ENCODE peak calls at places on chromosomes 13 and 19, in eight cellular contexts. One of them, this sample, is unnamed.
A peak's percentile ranks its signal among the peaks of the same experiment; 100 is the strongest.

GRCh38 chr13:114128624-114129522 is 3.5 kb downstream of the RASA3 start:
- DNase-seq in activated CD4-positive, alpha-beta memory T cell treated with anti-CD3 and anti-CD28 coated beads, Interleukin-2, amount 10 ng/mL, durations not matched to agents 7 days and 5 days: peak; percentile 93
- DNase-seq in activated effector memory CD4-positive, alpha-beta T cell treated with Interleukin-2 at 50 U/mL for 16 hours: peak; percentile 86
- DNase-seq in T-cell: peak; percentile 77
- DNase-seq in HS-27A: peak; percentile 50
- DNase-seq in AG08395: peak; percentile 91
- DNase-seq in stimulated activated CD8-positive, alpha-beta memory T cell treated with anti-CD3 and anti-CD28 coated beads, Interleukin-12 subunit alpha, Interleukin-12 subunit beta, amount 100 ng/mL, for 1 hour: peak; percentile 87
- DNase-seq in NCI-H1105 treated with DMSO at 0.1 percent for 48 hours: no peak
- DNase-seq in this sample: peak; percentile 88

GRCh38 chr13:27562457-27562856 is 57.9 kb downstream of the LNX2 start:
- DNase-seq in activated CD4-positive, alpha-beta memory T cell treated with anti-CD3 and anti-CD28 coated beads, Interleukin-2, amount 10 ng/mL, durations not matched to agents 7 days and 5 days: no peak
- DNase-seq in activated effector memory CD4-positive, alpha-beta T cell treated with Interleukin-2 at 50 U/mL for 16 hours: no peak
- DNase-seq in T-cell: no peak
- DNase-seq in HS-27A: no peak
- DNase-seq in AG08395: no peak
- DNase-seq in stimulated activated CD8-positive, alpha-beta memory T cell treated with anti-CD3 and anti-CD28 coated beads, Interleukin-12 subunit alpha, Interleukin-12 subunit beta, amount 100 ng/mL, for 1 hour: no peak
- DNase-seq in NCI-H1105 treated with DMSO at 0.1 percent for 48 hours: no peak
- DNase-seq in this sample: no peak

GRCh38 chr13:108083056-108083455 is 132.3 kb downstream of the LIG4 start:
- DNase-seq in activated CD4-positive, alpha-beta memory T cell treated with anti-CD3 and anti-CD28 coated beads, Interleukin-2, amount 10 ng/mL, durations not matched to agents 7 days and 5 days: no peak
- DNase-seq in activated effector memory CD4-positive, alpha-beta T cell treated with Interleukin-2 at 50 U/mL for 16 hours: no peak
- DNase-seq in T-cell: no peak
- DNase-seq in HS-27A: no peak
- DNase-seq in AG08395: no peak
- DNase-seq in stimulated activated CD8-positive, alpha-beta memory T cell treated with anti-CD3 and anti-CD28 coated beads, Interleukin-12 subunit alpha, Interleukin-12 subunit beta, amount 100 ng/mL, for 1 hour: no peak
- DNase-seq in NCI-H1105 treated with DMSO at 0.1 percent for 48 hours: no peak
- DNase-seq in this sample: no peak

GRCh38 chr19:39438270-39438934 is 2.7 kb upstream of the RPS16 start:
- DNase-seq in activated CD4-positive, alpha-beta memory T cell treated with anti-CD3 and anti-CD28 coated beads, Interleukin-2, amount 10 ng/mL, durations not matched to agents 7 days and 5 days: no peak
- DNase-seq in activated effector memory CD4-positive, alpha-beta T cell treated with Interleukin-2 at 50 U/mL for 16 hours: no peak
- DNase-seq in T-cell: no peak
- DNase-seq in HS-27A: no peak
- DNase-seq in AG08395: no peak
- DNase-seq in stimulated activated CD8-positive, alpha-beta memory T cell treated with anti-CD3 and anti-CD28 coated beads, Interleukin-12 subunit alpha, Interleukin-12 subunit beta, amount 100 ng/mL, for 1 hour: no peak
- DNase-seq in NCI-H1105 treated with DMSO at 0.1 percent for 48 hours: no peak
- DNase-seq in this sample: no peak

GRCh38 chr13:44653261-44653660 is 77.1 kb upstream of the TSC22D1 start:
- DNase-seq in activated CD4-positive, alpha-beta memory T cell treated with anti-CD3 and anti-CD28 coated beads, Interleukin-2, amount 10 ng/mL, durations not matched to agents 7 days and 5 days: no peak
- DNase-seq in activated effector memory CD4-positive, alpha-beta T cell treated with Interleukin-2 at 50 U/mL for 16 hours: no peak
- DNase-seq in T-cell: no peak
- DNase-seq in HS-27A: no peak
- DNase-seq in AG08395: peak; percentile 23
- DNase-seq in stimulated activated CD8-positive, alpha-beta memory T cell treated with anti-CD3 and anti-CD28 coated beads, Interleukin-12 subunit alpha, Interleukin-12 subunit beta, amount 100 ng/mL, for 1 hour: no peak
- DNase-seq in NCI-H1105 treated with DMSO at 0.1 percent for 48 hours: no peak
- DNase-seq in this sample: peak; percentile 20

GRCh38 chr13:102399791-102400618 is 1.8 kb downstream of the FGF14 start:
- DNase-seq in activated CD4-positive, alpha-beta memory T cell treated with anti-CD3 and anti-CD28 coated beads, Interleukin-2, amount 10 ng/mL, durations not matched to agents 7 days and 5 days: no peak
- DNase-seq in activated effector memory CD4-positive, alpha-beta T cell treated with Interleukin-2 at 50 U/mL for 16 hours: no peak
- DNase-seq in T-cell: peak; percentile 7
- DNase-seq in HS-27A: no peak
- DNase-seq in AG08395: peak; percentile 9
- DNase-seq in stimulated activated CD8-positive, alpha-beta memory T cell treated with anti-CD3 and anti-CD28 coated beads, Interleukin-12 subunit alpha, Interleukin-12 subunit beta, amount 100 ng/mL, for 1 hour: no peak
- DNase-seq in NCI-H1105 treated with DMSO at 0.1 percent for 48 hours: peak; percentile 28
- DNase-seq in this sample: peak; percentile 26

GRCh38 chr13:50636007-50636704 is 207.3 kb downstream of the DLEU7 start:
- DNase-seq in activated CD4-positive, alpha-beta memory T cell treated with anti-CD3 and anti-CD28 coated beads, Interleukin-2, amount 10 ng/mL, durations not matched to agents 7 days and 5 days: no peak
- DNase-seq in activated effector memory CD4-positive, alpha-beta T cell treated with Interleukin-2 at 50 U/mL for 16 hours: no peak
- DNase-seq in T-cell: no peak
- DNase-seq in HS-27A: no peak
- DNase-seq in AG08395: no peak
- DNase-seq in stimulated activated CD8-positive, alpha-beta memory T cell treated with anti-CD3 and anti-CD28 coated beads, Interleukin-12 subunit alpha, Interleukin-12 subunit beta, amount 100 ng/mL, for 1 hour: no peak
- DNase-seq in NCI-H1105 treated with DMSO at 0.1 percent for 48 hours: no peak
- DNase-seq in this sample: no peak

GRCh38 chr13:44402902-44403719 is 29.5 kb downstream of the SERP2 start:
- DNase-seq in activated CD4-positive, alpha-beta memory T cell treated with anti-CD3 and anti-CD28 coated beads, Interleukin-2, amount 10 ng/mL, durations not matched to agents 7 days and 5 days: no peak
- DNase-seq in activated effector memory CD4-positive, alpha-beta T cell treated with Interleukin-2 at 50 U/mL for 16 hours: no peak
- DNase-seq in T-cell: no peak
- DNase-seq in HS-27A: no peak
- DNase-seq in AG08395: no peak
- DNase-seq in stimulated activated CD8-positive, alpha-beta memory T cell treated with anti-CD3 and anti-CD28 coated beads, Interleukin-12 subunit alpha, Interleukin-12 subunit beta, amount 100 ng/mL, for 1 hour: no peak
- DNase-seq in NCI-H1105 treated with DMSO at 0.1 percent for 48 hours: peak; percentile 49
- DNase-seq in this sample: no peak

GRCh38 chr19:48806518-48806817 is 4.4 kb downstream of the BCAT2 start:
- DNase-seq in activated CD4-positive, alpha-beta memory T cell treated with anti-CD3 and anti-CD28 coated beads, Interleukin-2, amount 10 ng/mL, durations not matched to agents 7 days and 5 days: peak; percentile 62
- DNase-seq in activated effector memory CD4-positive, alpha-beta T cell treated with Interleukin-2 at 50 U/mL for 16 hours: no peak
- DNase-seq in T-cell: no peak
- DNase-seq in HS-27A: no peak
- DNase-seq in AG08395: no peak
- DNase-seq in stimulated activated CD8-positive, alpha-beta memory T cell treated with anti-CD3 and anti-CD28 coated beads, Interleukin-12 subunit alpha, Interleukin-12 subunit beta, amount 100 ng/mL, for 1 hour: no peak
- DNase-seq in NCI-H1105 treated with DMSO at 0.1 percent for 48 hours: no peak
- DNase-seq in this sample: peak; percentile 65

GRCh38 chr13:113153810-113154748 is 4.4 kb upstream of the PROZ start:
- DNase-seq in activated CD4-positive, alpha-beta memory T cell treated with anti-CD3 and anti-CD28 coated beads, Interleukin-2, amount 10 ng/mL, durations not matched to agents 7 days and 5 days: peak; percentile 65
- DNase-seq in activated effector memory CD4-positive, alpha-beta T cell treated with Interleukin-2 at 50 U/mL for 16 hours: peak; percentile 61
- DNase-seq in T-cell: peak; percentile 66
- DNase-seq in HS-27A: no peak
- DNase-seq in AG08395: peak; percentile 88
- DNase-seq in stimulated activated CD8-positive, alpha-beta memory T cell treated with anti-CD3 and anti-CD28 coated beads, Interleukin-12 subunit alpha, Interleukin-12 subunit beta, amount 100 ng/mL, for 1 hour: peak; percentile 66
- DNase-seq in NCI-H1105 treated with DMSO at 0.1 percent for 48 hours: peak; percentile 77
- DNase-seq in this sample: peak; percentile 91

GRCh38 chr13:103859952-103860351 is 793.7 kb upstream of the SLC10A2 start:
- DNase-seq in activated CD4-positive, alpha-beta memory T cell treated with anti-CD3 and anti-CD28 coated beads, Interleukin-2, amount 10 ng/mL, durations not matched to agents 7 days and 5 days: no peak
- DNase-seq in activated effector memory CD4-positive, alpha-beta T cell treated with Interleukin-2 at 50 U/mL for 16 hours: no peak
- DNase-seq in T-cell: no peak
- DNase-seq in HS-27A: no peak
- DNase-seq in AG08395: no peak
- DNase-seq in stimulated activated CD8-positive, alpha-beta memory T cell treated with anti-CD3 and anti-CD28 coated beads, Interleukin-12 subunit alpha, Interleukin-12 subunit beta, amount 100 ng/mL, for 1 hour: no peak
- DNase-seq in NCI-H1105 treated with DMSO at 0.1 percent for 48 hours: no peak
- DNase-seq in this sample: no peak

GRCh38 chr19:30240904-30241695 is 131.1 kb upstream of the ZNF536 start:
- DNase-seq in activated CD4-positive, alpha-beta memory T cell treated with anti-CD3 and anti-CD28 coated beads, Interleukin-2, amount 10 ng/mL, durations not matched to agents 7 days and 5 days: no peak
- DNase-seq in activated effector memory CD4-positive, alpha-beta T cell treated with Interleukin-2 at 50 U/mL for 16 hours: no peak
- DNase-seq in T-cell: no peak
- DNase-seq in HS-27A: no peak
- DNase-seq in AG08395: no peak
- DNase-seq in stimulated activated CD8-positive, alpha-beta memory T cell treated with anti-CD3 and anti-CD28 coated beads, Interleukin-12 subunit alpha, Interleukin-12 subunit beta, amount 100 ng/mL, for 1 hour: no peak
- DNase-seq in NCI-H1105 treated with DMSO at 0.1 percent for 48 hours: no peak
- DNase-seq in this sample: no peak

GRCh38 chr19:55247621-55248099 is 11.2 kb downstream of the PPP6R1 start:
- DNase-seq in activated CD4-positive, alpha-beta memory T cell treated with anti-CD3 and anti-CD28 coated beads, Interleukin-2, amount 10 ng/mL, durations not matched to agents 7 days and 5 days: no peak
- DNase-seq in activated effector memory CD4-positive, alpha-beta T cell treated with Interleukin-2 at 50 U/mL for 16 hours: no peak
- DNase-seq in T-cell: no peak
- DNase-seq in HS-27A: no peak
- DNase-seq in AG08395: peak; percentile 57
- DNase-seq in stimulated activated CD8-positive, alpha-beta memory T cell treated with anti-CD3 and anti-CD28 coated beads, Interleukin-12 subunit alpha, Interleukin-12 subunit beta, amount 100 ng/mL, for 1 hour: no peak
- DNase-seq in NCI-H1105 treated with DMSO at 0.1 percent for 48 hours: no peak
- DNase-seq in this sample: peak; percentile 58

GRCh38 chr19:52331757-52332156 is 4.3 kb upstream of the ZNF610 start:
- DNase-seq in activated CD4-positive, alpha-beta memory T cell treated with anti-CD3 and anti-CD28 coated beads, Interleukin-2, amount 10 ng/mL, durations not matched to agents 7 days and 5 days: no peak
- DNase-seq in activated effector memory CD4-positive, alpha-beta T cell treated with Interleukin-2 at 50 U/mL for 16 hours: no peak
- DNase-seq in T-cell: no peak
- DNase-seq in HS-27A: no peak
- DNase-seq in AG08395: no peak
- DNase-seq in stimulated activated CD8-positive, alpha-beta memory T cell treated with anti-CD3 and anti-CD28 coated beads, Interleukin-12 subunit alpha, Interleukin-12 subunit beta, amount 100 ng/mL, for 1 hour: no peak
- DNase-seq in NCI-H1105 treated with DMSO at 0.1 percent for 48 hours: no peak
- DNase-seq in this sample: no peak

GRCh38 chr13:53074119-53074518 is 45.5 kb downstream of the OLFM4 start:
- DNase-seq in activated CD4-positive, alpha-beta memory T cell treated with anti-CD3 and anti-CD28 coated beads, Interleukin-2, amount 10 ng/mL, durations not matched to agents 7 days and 5 days: no peak
- DNase-seq in activated effector memory CD4-positive, alpha-beta T cell treated with Interleukin-2 at 50 U/mL for 16 hours: no peak
- DNase-seq in T-cell: no peak
- DNase-seq in HS-27A: no peak
- DNase-seq in AG08395: no peak
- DNase-seq in stimulated activated CD8-positive, alpha-beta memory T cell treated with anti-CD3 and anti-CD28 coated beads, Interleukin-12 subunit alpha, Interleukin-12 subunit beta, amount 100 ng/mL, for 1 hour: no peak
- DNase-seq in NCI-H1105 treated with DMSO at 0.1 percent for 48 hours: no peak
- DNase-seq in this sample: no peak

GRCh38 chr19:5001547-5002131 is 32.7 kb downstream of the KDM4B start:
- DNase-seq in activated CD4-positive, alpha-beta memory T cell treated with anti-CD3 and anti-CD28 coated beads, Interleukin-2, amount 10 ng/mL, durations not matched to agents 7 days and 5 days: peak; percentile 35
- DNase-seq in activated effector memory CD4-positive, alpha-beta T cell treated with Interleukin-2 at 50 U/mL for 16 hours: no peak
- DNase-seq in T-cell: peak; percentile 18
- DNase-seq in HS-27A: peak; percentile 22
- DNase-seq in AG08395: peak; percentile 73
- DNase-seq in stimulated activated CD8-positive, alpha-beta memory T cell treated with anti-CD3 and anti-CD28 coated beads, Interleukin-12 subunit alpha, Interleukin-12 subunit beta, amount 100 ng/mL, for 1 hour: peak; percentile 10
- DNase-seq in NCI-H1105 treated with DMSO at 0.1 percent for 48 hours: peak; percentile 3
- DNase-seq in this sample: peak; percentile 80

GRCh38 chr13:113926301-113926761 is 47.5 kb downstream of the C13orf46 start:
- DNase-seq in activated CD4-positive, alpha-beta memory T cell treated with anti-CD3 and anti-CD28 coated beads, Interleukin-2, amount 10 ng/mL, durations not matched to agents 7 days and 5 days: no peak
- DNase-seq in activated effector memory CD4-positive, alpha-beta T cell treated with Interleukin-2 at 50 U/mL for 16 hours: no peak
- DNase-seq in T-cell: no peak
- DNase-seq in HS-27A: no peak
- DNase-seq in AG08395: peak; percentile 76
- DNase-seq in stimulated activated CD8-positive, alpha-beta memory T cell treated with anti-CD3 and anti-CD28 coated beads, Interleukin-12 subunit alpha, Interleukin-12 subunit beta, amount 100 ng/mL, for 1 hour: no peak
- DNase-seq in NCI-H1105 treated with DMSO at 0.1 percent for 48 hours: no peak
- DNase-seq in this sample: peak; percentile 51

GRCh38 chr13:56755181-56755580 is 385.5 kb upstream of the PRR20A start:
- DNase-seq in activated CD4-positive, alpha-beta memory T cell treated with anti-CD3 and anti-CD28 coated beads, Interleukin-2, amount 10 ng/mL, durations not matched to agents 7 days and 5 days: no peak
- DNase-seq in activated effector memory CD4-positive, alpha-beta T cell treated with Interleukin-2 at 50 U/mL for 16 hours: no peak
- DNase-seq in T-cell: no peak
- DNase-seq in HS-27A: no peak
- DNase-seq in AG08395: no peak
- DNase-seq in stimulated activated CD8-positive, alpha-beta memory T cell treated with anti-CD3 and anti-CD28 coated beads, Interleukin-12 subunit alpha, Interleukin-12 subunit beta, amount 100 ng/mL, for 1 hour: no peak
- DNase-seq in NCI-H1105 treated with DMSO at 0.1 percent for 48 hours: no peak
- DNase-seq in this sample: no peak

GRCh38 chr13:21671793-21672680 is 1.2 kb downstream of the FGF9 start:
- DNase-seq in activated CD4-positive, alpha-beta memory T cell treated with anti-CD3 and anti-CD28 coated beads, Interleukin-2, amount 10 ng/mL, durations not matched to agents 7 days and 5 days: no peak
- DNase-seq in activated effector memory CD4-positive, alpha-beta T cell treated with Interleukin-2 at 50 U/mL for 16 hours: no peak
- DNase-seq in T-cell: no peak
- DNase-seq in HS-27A: no peak
- DNase-seq in AG08395: no peak
- DNase-seq in stimulated activated CD8-positive, alpha-beta memory T cell treated with anti-CD3 and anti-CD28 coated beads, Interleukin-12 subunit alpha, Interleukin-12 subunit beta, amount 100 ng/mL, for 1 hour: no peak
- DNase-seq in NCI-H1105 treated with DMSO at 0.1 percent for 48 hours: peak; percentile 33
- DNase-seq in this sample: no peak

GRCh38 chr13:105165449-105166125 is 1369.9 kb downstream of the EFNB2 start:
- DNase-seq in activated CD4-positive, alpha-beta memory T cell treated with anti-CD3 and anti-CD28 coated beads, Interleukin-2, amount 10 ng/mL, durations not matched to agents 7 days and 5 days: no peak
- DNase-seq in activated effector memory CD4-positive, alpha-beta T cell treated with Interleukin-2 at 50 U/mL for 16 hours: no peak
- DNase-seq in T-cell: no peak
- DNase-seq in HS-27A: no peak
- DNase-seq in AG08395: no peak
- DNase-seq in stimulated activated CD8-positive, alpha-beta memory T cell treated with anti-CD3 and anti-CD28 coated beads, Interleukin-12 subunit alpha, Interleukin-12 subunit beta, amount 100 ng/mL, for 1 hour: no peak
- DNase-seq in NCI-H1105 treated with DMSO at 0.1 percent for 48 hours: no peak
- DNase-seq in this sample: no peak

GRCh38 chr19:43439183-43440063 is 24.7 kb downstream of the TEX101 start:
- DNase-seq in activated CD4-positive, alpha-beta memory T cell treated with anti-CD3 and anti-CD28 coated beads, Interleukin-2, amount 10 ng/mL, durations not matched to agents 7 days and 5 days: peak; percentile 51
- DNase-seq in activated effector memory CD4-positive, alpha-beta T cell treated with Interleukin-2 at 50 U/mL for 16 hours: peak; percentile 52
- DNase-seq in T-cell: peak; percentile 52
- DNase-seq in HS-27A: no peak
- DNase-seq in AG08395: peak; percentile 62
- DNase-seq in stimulated activated CD8-positive, alpha-beta memory T cell treated with anti-CD3 and anti-CD28 coated beads, Interleukin-12 subunit alpha, Interleukin-12 subunit beta, amount 100 ng/mL, for 1 hour: no peak
- DNase-seq in NCI-H1105 treated with DMSO at 0.1 percent for 48 hours: no peak
- DNase-seq in this sample: peak; percentile 70

GRCh38 chr13:109655206-109655600 is 131.2 kb downstream of the IRS2 start:
- DNase-seq in activated CD4-positive, alpha-beta memory T cell treated with anti-CD3 and anti-CD28 coated beads, Interleukin-2, amount 10 ng/mL, durations not matched to agents 7 days and 5 days: no peak
- DNase-seq in activated effector memory CD4-positive, alpha-beta T cell treated with Interleukin-2 at 50 U/mL for 16 hours: no peak
- DNase-seq in T-cell: no peak
- DNase-seq in HS-27A: no peak
- DNase-seq in AG08395: peak; percentile 38
- DNase-seq in stimulated activated CD8-positive, alpha-beta memory T cell treated with anti-CD3 and anti-CD28 coated beads, Interleukin-12 subunit alpha, Interleukin-12 subunit beta, amount 100 ng/mL, for 1 hour: no peak
- DNase-seq in NCI-H1105 treated with DMSO at 0.1 percent for 48 hours: no peak
- DNase-seq in this sample: peak; percentile 20

GRCh38 chr19:47231215-47232054 is 436 bp upstream of the BBC3 start:
- DNase-seq in activated CD4-positive, alpha-beta memory T cell treated with anti-CD3 and anti-CD28 coated beads, Interleukin-2, amount 10 ng/mL, durations not matched to agents 7 days and 5 days: peak; percentile 92
- DNase-seq in activated effector memory CD4-positive, alpha-beta T cell treated with Interleukin-2 at 50 U/mL for 16 hours: peak; percentile 85
- DNase-seq in T-cell: peak; percentile 90
- DNase-seq in HS-27A: no peak
- DNase-seq in AG08395: peak; percentile 88
- DNase-seq in stimulated activated CD8-positive, alpha-beta memory T cell treated with anti-CD3 and anti-CD28 coated beads, Interleukin-12 subunit alpha, Interleukin-12 subunit beta, amount 100 ng/mL, for 1 hour: peak; percentile 83
- DNase-seq in NCI-H1105 treated with DMSO at 0.1 percent for 48 hours: no peak
- DNase-seq in this sample: peak; percentile 93

GRCh38 chr13:48892311-48892710 is 83.4 kb upstream of the FNDC3A start:
- DNase-seq in activated CD4-positive, alpha-beta memory T cell treated with anti-CD3 and anti-CD28 coated beads, Interleukin-2, amount 10 ng/mL, durations not matched to agents 7 days and 5 days: no peak
- DNase-seq in activated effector memory CD4-positive, alpha-beta T cell treated with Interleukin-2 at 50 U/mL for 16 hours: no peak
- DNase-seq in T-cell: no peak
- DNase-seq in HS-27A: peak; percentile 19
- DNase-seq in AG08395: peak; percentile 74
- DNase-seq in stimulated activated CD8-positive, alpha-beta memory T cell treated with anti-CD3 and anti-CD28 coated beads, Interleukin-12 subunit alpha, Interleukin-12 subunit beta, amount 100 ng/mL, for 1 hour: no peak
- DNase-seq in NCI-H1105 treated with DMSO at 0.1 percent for 48 hours: no peak
- DNase-seq in this sample: peak; percentile 65

GRCh38 chr19:37928527-37929286 is 21.7 kb downstream of the SIPA1L3 start:
- DNase-seq in activated CD4-positive, alpha-beta memory T cell treated with anti-CD3 and anti-CD28 coated beads, Interleukin-2, amount 10 ng/mL, durations not matched to agents 7 days and 5 days: no peak
- DNase-seq in activated effector memory CD4-positive, alpha-beta T cell treated with Interleukin-2 at 50 U/mL for 16 hours: no peak
- DNase-seq in T-cell: no peak
- DNase-seq in HS-27A: no peak
- DNase-seq in AG08395: no peak
- DNase-seq in stimulated activated CD8-positive, alpha-beta memory T cell treated with anti-CD3 and anti-CD28 coated beads, Interleukin-12 subunit alpha, Interleukin-12 subunit beta, amount 100 ng/mL, for 1 hour: no peak
- DNase-seq in NCI-H1105 treated with DMSO at 0.1 percent for 48 hours: no peak
- DNase-seq in this sample: no peak

GRCh38 chr13:113087923-113088690 is 17.5 kb upstream of the F7 start:
- DNase-seq in activated CD4-positive, alpha-beta memory T cell treated with anti-CD3 and anti-CD28 coated beads, Interleukin-2, amount 10 ng/mL, durations not matched to agents 7 days and 5 days: no peak
- DNase-seq in activated effector memory CD4-positive, alpha-beta T cell treated with Interleukin-2 at 50 U/mL for 16 hours: no peak
- DNase-seq in T-cell: no peak
- DNase-seq in HS-27A: no peak
- DNase-seq in AG08395: no peak
- DNase-seq in stimulated activated CD8-positive, alpha-beta memory T cell treated with anti-CD3 and anti-CD28 coated beads, Interleukin-12 subunit alpha, Interleukin-12 subunit beta, amount 100 ng/mL, for 1 hour: no peak
- DNase-seq in NCI-H1105 treated with DMSO at 0.1 percent for 48 hours: no peak
- DNase-seq in this sample: no peak

GRCh38 chr13:109989155-109989554 is 202.8 kb upstream of the IRS2 start:
- DNase-seq in activated CD4-positive, alpha-beta memory T cell treated with anti-CD3 and anti-CD28 coated beads, Interleukin-2, amount 10 ng/mL, durations not matched to agents 7 days and 5 days: no peak
- DNase-seq in activated effector memory CD4-positive, alpha-beta T cell treated with Interleukin-2 at 50 U/mL for 16 hours: no peak
- DNase-seq in T-cell: no peak
- DNase-seq in HS-27A: no peak
- DNase-seq in AG08395: peak; percentile 58
- DNase-seq in stimulated activated CD8-positive, alpha-beta memory T cell treated with anti-CD3 and anti-CD28 coated beads, Interleukin-12 subunit alpha, Interleukin-12 subunit beta, amount 100 ng/mL, for 1 hour: no peak
- DNase-seq in NCI-H1105 treated with DMSO at 0.1 percent for 48 hours: no peak
- DNase-seq in this sample: peak; percentile 45

GRCh38 chr19:15173746-15174404 is 26.9 kb downstream of the NOTCH3 start:
- DNase-seq in activated CD4-positive, alpha-beta memory T cell treated with anti-CD3 and anti-CD28 coated beads, Interleukin-2, amount 10 ng/mL, durations not matched to agents 7 days and 5 days: no peak
- DNase-seq in activated effector memory CD4-positive, alpha-beta T cell treated with Interleukin-2 at 50 U/mL for 16 hours: no peak
- DNase-seq in T-cell: no peak
- DNase-seq in HS-27A: no peak
- DNase-seq in AG08395: no peak
- DNase-seq in stimulated activated CD8-positive, alpha-beta memory T cell treated with anti-CD3 and anti-CD28 coated beads, Interleukin-12 subunit alpha, Interleukin-12 subunit beta, amount 100 ng/mL, for 1 hour: no peak
- DNase-seq in NCI-H1105 treated with DMSO at 0.1 percent for 48 hours: no peak
- DNase-seq in this sample: no peak

GRCh38 chr19:44663996-44664395 is 7.3 kb upstream of the CEACAM19 start:
- DNase-seq in activated CD4-positive, alpha-beta memory T cell treated with anti-CD3 and anti-CD28 coated beads, Interleukin-2, amount 10 ng/mL, durations not matched to agents 7 days and 5 days: no peak
- DNase-seq in activated effector memory CD4-positive, alpha-beta T cell treated with Interleukin-2 at 50 U/mL for 16 hours: no peak
- DNase-seq in T-cell: no peak
- DNase-seq in HS-27A: no peak
- DNase-seq in AG08395: no peak
- DNase-seq in stimulated activated CD8-positive, alpha-beta memory T cell treated with anti-CD3 and anti-CD28 coated beads, Interleukin-12 subunit alpha, Interleukin-12 subunit beta, amount 100 ng/mL, for 1 hour: no peak
- DNase-seq in NCI-H1105 treated with DMSO at 0.1 percent for 48 hours: no peak
- DNase-seq in this sample: no peak

GRCh38 chr13:113820813-113821651 is 42.8 kb downstream of the GAS6 start:
- DNase-seq in activated CD4-positive, alpha-beta memory T cell treated with anti-CD3 and anti-CD28 coated beads, Interleukin-2, amount 10 ng/mL, durations not matched to agents 7 days and 5 days: no peak
- DNase-seq in activated effector memory CD4-positive, alpha-beta T cell treated with Interleukin-2 at 50 U/mL for 16 hours: no peak
- DNase-seq in T-cell: no peak
- DNase-seq in HS-27A: peak; percentile 74
- DNase-seq in AG08395: peak; percentile 91
- DNase-seq in stimulated activated CD8-positive, alpha-beta memory T cell treated with anti-CD3 and anti-CD28 coated beads, Interleukin-12 subunit alpha, Interleukin-12 subunit beta, amount 100 ng/mL, for 1 hour: no peak
- DNase-seq in NCI-H1105 treated with DMSO at 0.1 percent for 48 hours: no peak
- DNase-seq in this sample: peak; percentile 91